ENCODE peak calls at places on chromosome 16, in eight cellular contexts. D, L, H, J, T, V, A and M are unnamed samples.

GRCh38 chr16:56102159-56102798 is 89.0 kb upstream of the GNAO1 start:
- DNase-seq in H (no peak), T (no peak), A (no peak), J (peak), L (peak), V (peak), D (no peak), M (peak)

GRCh38 chr16:56911771-56912541 is 20.0 kb upstream of the HERPUD1 start:
- DNase-seq in V (peak), H (no peak), L (no peak), D (peak), T (peak), A (no peak), J (peak), M (peak)

GRCh38 chr16:50530277-50531236 is 17.6 kb upstream of the NKD1 start:
- DNase-seq in H (no peak), J (no peak), V (no peak), L (no peak), T (peak), D (no peak), A (no peak), M (no peak)

GRCh38 chr16:81070979-81071378 is 6.1 kb downstream of the C16orf46 start:
- DNase-seq in T (no peak), H (no peak), J (no peak), D (no peak), L (no peak), A (no peak), V (no peak), M (no peak)

GRCh38 chr16:866252-866651 is 65.7 kb upstream of the GNG13 start:
- DNase-seq in J (peak), A (no peak), T (no peak), V (no peak), L (no peak), H (no peak), D (no peak), M (peak)

GRCh38 chr16:3364774-3365427 is 9.2 kb downstream of the OR2C1 start:
- DNase-seq in V (peak), H (peak), A (peak), L (no peak), T (peak), D (peak), J (peak), M (peak)

GRCh38 chr16:88813396-88814143 is 1.8 kb upstream of the APRT start:
- DNase-seq in A (no peak), V (no peak), L (no peak), H (no peak), J (no peak), D (no peak), T (no peak), M (no peak)

GRCh38 chr16:88816736-88817535 is 5.2 kb upstream of the APRT start:
- DNase-seq in J (no peak), L (no peak), D (no peak), T (no peak), V (no peak), A (no peak), H (no peak), M (no peak)

GRCh38 chr16:2963074-2963610 is 933 bp upstream of the KREMEN2 start:
- DNase-seq in T (no peak), D (no peak), L (peak), J (no peak), A (no peak), V (no peak), H (no peak), M (no peak)

GRCh38 chr16:85729452-85729851 is 21.4 kb downstream of the C16orf74 start:
- DNase-seq in L (no peak), T (no peak), V (no peak), D (no peak), A (peak), H (no peak), J (no peak), M (no peak)

GRCh38 chr16:85731179-85731578 is 19.7 kb downstream of the C16orf74 start:
- DNase-seq in L (no peak), V (no peak), H (no peak), T (no peak), J (no peak), D (no peak), A (no peak), M (no peak)

GRCh38 chr16:85724936-85725335 is 26.0 kb downstream of the C16orf74 start:
- DNase-seq in L (no peak), V (no peak), T (no peak), D (no peak), H (no peak), J (no peak), A (no peak), M (no peak)

GRCh38 chr16:85729907-85730465 is 20.9 kb downstream of the C16orf74 start:
- DNase-seq in L (no peak), D (no peak), H (no peak), A (no peak), V (no peak), J (no peak), T (no peak), M (no peak)

GRCh38 chr16:85728879-85729278 is 22.0 kb downstream of the C16orf74 start:
- DNase-seq in T (no peak), D (no peak), J (no peak), V (no peak), L (no peak), H (no peak), A (no peak), M (no peak)
- TF ChIP-seq CTCF in T (no peak), D (peak), J (no peak), V (no peak), L (no peak), H (peak), A (peak), M (no peak)

GRCh38 chr16:77835111-77835510 is 46.7 kb downstream of the VAT1L start:
- DNase-seq in A (no peak), J (no peak), D (no peak), L (no peak), T (no peak), H (no peak), V (no peak), M (no peak)
- TF ChIP-seq CTCF in A (no peak), J (no peak), D (no peak), L (no peak), T (no peak), H (no peak), V (no peak), M (no peak)

GRCh38 chr16:68235105-68235881 is 634 bp downstream of the ESRP2 start:
- DNase-seq in J (peak), T (peak), L (peak), D (no peak), H (no peak), V (peak), A (no peak), M (peak)
- TF ChIP-seq CTCF in J (no peak), T (peak), L (no peak), D (no peak), H (no peak), V (no peak), A (no peak), M (no peak)

GRCh38 chr16:9154576-9155410 is 63.3 kb downstream of the HAPSTR1 start:
- DNase-seq in V (no peak), D (no peak), H (no peak), L (no peak), J (no peak), T (no peak), A (no peak), M (no peak)

GRCh38 chr16:9160551-9160911 is 69.1 kb downstream of the HAPSTR1 start:
- DNase-seq in H (no peak), T (no peak), V (no peak), J (no peak), D (no peak), A (no peak), L (no peak), M (no peak)

GRCh38 chr16:9165601-9166220 is 74.3 kb downstream of the HAPSTR1 start:
- DNase-seq in H (no peak), L (no peak), T (no peak), V (no peak), J (no peak), D (no peak), A (no peak), M (no peak)

GRCh38 chr16:9155876-9156275 is 64.4 kb downstream of the HAPSTR1 start:
- DNase-seq in L (no peak), D (no peak), V (no peak), A (no peak), H (no peak), T (no peak), J (no peak), M (no peak)

DNA sequence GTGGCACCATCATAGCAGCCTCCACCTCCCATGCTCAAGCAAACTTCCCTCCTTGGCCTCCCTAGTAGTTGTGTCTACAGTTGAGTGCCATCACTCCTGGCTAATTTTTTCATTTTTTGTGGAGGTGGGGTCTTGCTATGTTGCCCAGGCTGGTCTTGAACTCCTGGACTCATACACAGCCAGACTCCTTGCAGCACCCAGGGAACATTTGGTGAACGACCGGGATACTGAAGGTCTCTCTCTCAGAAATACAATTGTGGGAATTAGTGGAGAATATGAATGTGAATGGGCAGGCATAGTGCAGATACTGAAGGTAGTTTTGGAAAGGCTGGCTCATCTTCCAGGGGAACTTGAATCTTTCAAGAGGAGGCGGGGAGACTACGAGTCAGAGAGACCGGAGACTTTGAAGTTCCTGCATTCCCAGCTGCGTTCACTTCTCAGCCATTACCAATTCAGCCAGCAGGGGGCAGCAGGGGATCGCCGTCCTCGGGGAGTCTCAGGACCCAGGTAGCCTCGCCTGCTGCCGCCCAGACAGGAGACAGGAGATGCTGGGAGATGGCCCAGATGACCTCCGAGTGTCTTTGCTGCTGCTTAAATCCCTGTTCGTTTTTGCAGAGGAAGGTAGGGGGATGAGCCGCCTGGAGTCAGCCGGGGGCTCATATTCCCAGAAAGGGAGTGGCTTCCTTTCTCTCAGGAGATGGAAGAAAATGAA is 68.6 kb downstream of the HAPSTR1 start:
- DNase-seq in J (no peak), A (peak), L (peak), V (no peak), D (peak), T (peak), H (peak), M (no peak)
- TF ChIP-seq CTCF in J (peak), A (peak), L (peak), V (peak), D (peak), T (peak), H (peak), M (peak)

GRCh38 chr16:82796047-82796446 is 169.3 kb downstream of the CDH13 start:
- DNase-seq in H (no peak), T (no peak), J (no peak), A (no peak), D (no peak), L (no peak), V (no peak), M (no peak)
- TF ChIP-seq CTCF in H (no peak), T (no peak), J (no peak), A (no peak), D (no peak), L (no peak), V (no peak), M (peak)